ENCODE peak calls at places on chromosomes 1 and 21, in seven cellular contexts. M, W, D, E, K, A and P are unnamed samples.

GRCh38 chr21:33174756-33175155 is 55.0 kb upstream of the IFNAR2 start:
- DNase-seq in E (no peak), A (no peak), W (no peak), K (no peak), M (no peak), D (no peak), P (no peak)

GRCh38 chr1:2231667-2232254 is 3.6 kb downstream of the SKI start:
- DNase-seq in M (peak; percentile 71), D (peak; percentile 77), W (peak; percentile 81), A (no peak), K (no peak), E (no peak), P (peak; percentile 83)

GRCh38 chr1:244757091-244757939 is 78.1 kb upstream of the COX20 start:
- DNase-seq in A (no peak), M (no peak), D (no peak), W (peak; percentile 34), K (no peak), E (no peak), P (no peak)

GRCh38 chr1:55374801-55375616 is 159.8 kb upstream of the USP24 start:
- DNase-seq in K (no peak), E (no peak), A (no peak), W (no peak), M (no peak), D (peak; percentile 78), P (peak; percentile 37)

GRCh38 chr1:220430586-220430985 is 97.3 kb upstream of the MARK1 start:
- DNase-seq in K (no peak), A (no peak), D (no peak), W (no peak), M (no peak), E (no peak), P (no peak)

GRCh38 chr1:16038620-16038912 is 5.0 kb upstream of the CLCNKB start:
- DNase-seq in W (no peak), M (no peak), A (no peak), K (no peak), E (no peak), D (peak; percentile 90), P (no peak)

GRCh38 chr21:39016740-39017315 is 166.4 kb downstream of the PSMG1 start:
- DNase-seq in A (no peak), M (no peak), W (peak; percentile 40), E (no peak), K (no peak), D (no peak), P (peak; percentile 43)

GRCh38 chr1:215710340-215710971 is 143.4 kb downstream of the KCTD3 start:
- DNase-seq in D (peak; percentile 68), M (peak; percentile 59), A (peak; percentile 57), K (peak; percentile 13), E (peak; percentile 82), W (peak; percentile 69), P (peak; percentile 56)

GRCh38 chr1:201171063-201172036 is 17.1 kb upstream of the TMEM9 start:
- DNase-seq in M (peak; percentile 62), A (no peak), D (no peak), K (no peak), W (peak; percentile 46), E (peak; percentile 81), P (peak; percentile 82)

GRCh38 chr1:1085171-1085841 is 11.2 kb upstream of the RNF223 start:
- DNase-seq in M (no peak), D (no peak), A (no peak), E (no peak), K (no peak), W (no peak), P (no peak)

GRCh38 chr1:167066333-167067122 is 23.6 kb downstream of the GPA33 start:
- DNase-seq in W (peak; percentile 15), E (peak; percentile 79), D (peak; percentile 83), K (peak; percentile 29), A (peak; percentile 73), M (peak; percentile 82), P (peak; percentile 65)

GRCh38 chr21:45248893-45249381 is 38.8 kb downstream of the POFUT2 start:
- DNase-seq in E (peak; percentile 39), A (no peak), K (no peak), W (peak; percentile 15), D (no peak), M (peak; percentile 48), P (no peak)

GRCh38 chr1:67791261-67791660 is 42.0 kb downstream of the GNG12 start:
- DNase-seq in D (no peak), A (no peak), W (peak; percentile 44), E (no peak), K (no peak), M (no peak), P (no peak)
- H4K8ac ChIP-seq in D (no peak overlapping the region), A (no peak overlapping the region), W (peak overlapping the region; percentile 92), E (no peak overlapping the region), K (no peak overlapping the region), M (no peak overlapping the region), P (no peak overlapping the region)

DNA sequence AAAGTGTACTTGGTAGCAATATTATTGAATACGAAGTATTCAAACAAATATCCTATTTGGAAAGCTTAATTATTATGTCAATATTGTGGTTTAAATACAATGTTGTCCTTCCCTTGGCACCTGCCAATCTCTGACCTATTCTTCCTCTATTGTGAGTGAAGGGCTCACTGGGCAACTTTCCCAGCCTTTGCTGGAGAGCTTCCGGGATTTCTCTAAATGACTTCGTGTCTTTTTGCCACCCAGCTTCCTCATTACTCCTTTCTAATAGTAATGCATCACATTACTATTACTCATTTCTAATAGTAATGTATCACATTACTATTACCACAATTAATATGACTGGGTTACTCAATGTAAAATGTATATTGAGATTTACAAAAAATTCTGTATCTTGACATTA is 880.6 kb downstream of the BRINP3 start:
- DNase-seq in A (no peak), M (no peak), D (no peak), K (no peak), W (no peak), E (no peak), P (no peak)
- H3K4ac ChIP-seq in A (no peak overlapping the region), M (no peak overlapping the region), D (no peak overlapping the region), K (no peak overlapping the region), W (no peak overlapping the region), E (no peak overlapping the region), P (no peak overlapping the region)

DNA sequence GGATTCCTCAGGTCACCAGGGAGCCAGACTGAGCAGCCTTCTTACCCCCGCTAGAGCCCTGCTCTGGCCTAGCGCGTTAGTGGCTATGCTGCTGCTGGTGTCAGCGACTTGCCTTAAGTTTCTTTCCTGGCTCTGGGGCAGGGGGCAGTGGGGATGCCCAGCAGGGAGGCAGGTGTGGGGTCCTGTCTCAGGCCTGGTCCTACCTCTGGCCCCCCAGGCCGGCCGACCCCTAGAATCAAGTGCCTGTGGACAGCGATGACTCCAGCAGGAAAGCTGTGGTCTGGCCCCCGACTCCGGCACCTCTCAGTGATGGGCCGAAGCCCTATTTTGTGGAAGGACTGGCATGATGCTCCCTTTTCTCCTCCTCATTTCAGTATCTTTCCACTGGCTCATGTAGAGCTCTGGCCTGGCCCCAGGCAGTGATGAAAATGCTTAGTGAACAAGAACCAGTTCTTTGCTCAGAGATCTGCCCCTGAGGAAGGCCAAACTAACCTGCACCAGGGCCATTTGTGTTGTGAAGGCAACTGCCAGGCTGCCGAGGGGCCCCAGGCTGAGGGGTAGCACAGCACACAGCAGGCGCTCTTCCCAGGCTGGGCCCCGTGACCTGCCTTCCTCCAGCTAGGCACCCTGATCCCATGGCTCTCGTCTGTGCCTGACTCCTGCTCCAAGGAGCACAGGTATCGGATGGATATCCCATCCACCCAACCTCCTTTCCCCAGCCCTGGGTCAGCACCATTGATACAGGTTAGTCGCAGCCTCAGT is 23.7 kb downstream of the MRPL37 start:
- DNase-seq in W (no peak), E (no peak), K (no peak), A (no peak), D (no peak), M (no peak), P (no peak)
- H2BK120ac ChIP-seq in W (no peak overlapping the region), E (no peak overlapping the region), K (no peak overlapping the region), A (no peak overlapping the region), D (no peak overlapping the region), M (no peak overlapping the region), P (no peak overlapping the region)

DNA sequence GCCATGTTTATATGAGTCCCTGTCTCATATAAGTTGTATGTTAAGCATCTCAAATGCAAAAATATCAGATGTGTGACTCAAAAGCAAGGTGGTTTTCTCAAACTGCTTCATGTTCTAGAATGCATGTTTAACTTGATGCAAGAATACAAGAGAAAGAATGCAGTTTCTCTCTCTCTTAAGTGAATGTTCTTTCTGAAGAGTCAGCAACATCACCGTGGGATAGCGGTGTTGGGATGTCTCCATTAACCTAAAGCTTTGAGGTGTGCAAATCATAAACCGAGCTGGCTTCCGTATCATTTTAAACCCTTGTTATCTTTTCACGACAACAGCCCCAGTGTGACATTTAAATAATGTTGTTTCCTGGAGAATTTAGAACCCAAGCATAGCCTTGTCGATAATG is 48.4 kb upstream of the TARBP1 start:
- DNase-seq in D (peak; percentile 84), E (no peak), M (no peak), A (no peak), W (no peak), K (no peak), P (no peak)
- H4K8ac ChIP-seq in D (no peak overlapping the region), E (no peak overlapping the region), M (no peak overlapping the region), A (no peak overlapping the region), W (no peak overlapping the region), K (no peak overlapping the region), P (no peak overlapping the region)

GRCh38 chr1:6260433-6260934 is 414 bp downstream of the GPR153 start:
- DNase-seq in W (no peak), E (no peak), K (no peak), D (no peak), A (no peak), M (no peak), P (peak; percentile 44)

GRCh38 chr1:6257541-6258069 is 3.3 kb downstream of the GPR153 start:
- DNase-seq in W (no peak), E (no peak), A (no peak), M (no peak), D (no peak), K (no peak), P (no peak)

GRCh38 chr1:6259491-6260362 is 1.2 kb downstream of the GPR153 start:
- DNase-seq in A (no peak), M (peak; percentile 87), W (peak; percentile 72), D (peak; percentile 82), E (peak; percentile 75), K (no peak), P (peak; percentile 82)

GRCh38 chr1:6256640-6257039 is 4.3 kb downstream of the GPR153 start:
- DNase-seq in E (no peak), W (no peak), K (no peak), M (no peak), D (peak; percentile 46), A (no peak), P (no peak)

GRCh38 chr1:6258675-6259074 is 2.2 kb downstream of the GPR153 start:
- DNase-seq in K (no peak), M (no peak), E (no peak), D (peak; percentile 29), A (no peak), W (no peak), P (no peak)
- H3K4ac ChIP-seq in K (no peak overlapping the region), M (no peak overlapping the region), E (no peak overlapping the region), D (no peak overlapping the region), A (no peak overlapping the region), W (no peak overlapping the region), P (no peak overlapping the region)